ENCODE peak calls at places on chromosomes 7 and 10, in six cellular contexts. One of them, this sample, is unnamed.

GRCh38 chr10:75472685-75473084 is 41.3 kb downstream of the LRMDA start:
- DNase-seq in H9: peak
- DNase-seq in IMR-90: no peak
- DNase-seq in neuronal stem cell: no peak
- DNase-seq in trophoblast cell: no peak
- DNase-seq in mesenchymal stem cell: no peak
- DNase-seq in this sample: no peak

GRCh38 chr10:30537586-30537985 is 92.0 kb downstream of the LYZL2 start:
- DNase-seq in IMR-90: no peak
- DNase-seq in neuronal stem cell: no peak
- DNase-seq in trophoblast cell: no peak
- DNase-seq in mesenchymal stem cell: no peak
- DNase-seq in H9: no peak
- DNase-seq in this sample: no peak

GRCh38 chr7:132417037-132417906 is 159.0 kb downstream of the PLXNA4 start:
- DNase-seq in neuronal stem cell: no peak
- DNase-seq in IMR-90: no peak
- DNase-seq in trophoblast cell: peak
- DNase-seq in mesenchymal stem cell: peak
- DNase-seq in H9: no peak
- DNase-seq in this sample: no peak

GRCh38 chr7:155426543-155427410 is 31.2 kb upstream of the EN2 start:
- DNase-seq in H9: no peak
- DNase-seq in trophoblast cell: no peak
- DNase-seq in mesenchymal stem cell: no peak
- DNase-seq in IMR-90: no peak
- DNase-seq in neuronal stem cell: no peak
- DNase-seq in this sample: no peak

GRCh38 chr7:159083001-159083697 is 61.5 kb downstream of the VIPR2 start:
- DNase-seq in trophoblast cell: no peak
- DNase-seq in mesenchymal stem cell: no peak
- DNase-seq in neuronal stem cell: no peak
- DNase-seq in IMR-90: no peak
- DNase-seq in H9: peak
- DNase-seq in this sample: no peak

GRCh38 chr7:114155106-114155765 is 236.4 kb upstream of the PPP1R3A start:
- DNase-seq in H9: no peak
- DNase-seq in IMR-90: no peak
- DNase-seq in trophoblast cell: no peak
- DNase-seq in neuronal stem cell: no peak
- DNase-seq in mesenchymal stem cell: no peak
- DNase-seq in this sample: peak

GRCh38 chr7:11252705-11253272 is 279.1 kb downstream of the PHF14 start:
- DNase-seq in neuronal stem cell: no peak
- DNase-seq in IMR-90: no peak
- DNase-seq in H9: no peak
- DNase-seq in trophoblast cell: no peak
- DNase-seq in mesenchymal stem cell: peak
- DNase-seq in this sample: no peak

GRCh38 chr10:17238445-17239275 is 10.6 kb downstream of the VIM start:
- DNase-seq in mesenchymal stem cell: peak
- DNase-seq in trophoblast cell: peak
- DNase-seq in IMR-90: peak
- DNase-seq in H9: no peak
- DNase-seq in neuronal stem cell: no peak
- DNase-seq in this sample: peak

GRCh38 chr7:97693586-97693985 is 38.3 kb upstream of the TAC1 start:
- DNase-seq in IMR-90: no peak
- DNase-seq in trophoblast cell: no peak
- DNase-seq in neuronal stem cell: no peak
- DNase-seq in mesenchymal stem cell: no peak
- DNase-seq in H9: no peak
- DNase-seq in this sample: no peak

GRCh38 chr7:548401-548800 is 28.8 kb upstream of the PDGFA start:
- DNase-seq in mesenchymal stem cell: no peak
- DNase-seq in neuronal stem cell: no peak
- DNase-seq in H9: no peak
- DNase-seq in trophoblast cell: no peak
- DNase-seq in IMR-90: no peak
- DNase-seq in this sample: no peak

GRCh38 chr10:5317547-5318107 is 47.1 kb upstream of the UCN3 start:
- DNase-seq in mesenchymal stem cell: peak
- DNase-seq in trophoblast cell: peak
- DNase-seq in H9: no peak
- DNase-seq in neuronal stem cell: no peak
- DNase-seq in IMR-90: peak
- DNase-seq in this sample: peak

GRCh38 chr7:151309306-151309705 is 32.3 kb upstream of the NUB1 start:
- DNase-seq in trophoblast cell: no peak
- DNase-seq in H9: no peak
- DNase-seq in mesenchymal stem cell: peak
- DNase-seq in IMR-90: peak
- DNase-seq in neuronal stem cell: no peak
- DNase-seq in this sample: no peak

GRCh38 chr7:72275412-72276070 is 136.6 kb downstream of the CALN1 start:
- DNase-seq in H9: no peak
- DNase-seq in neuronal stem cell: no peak
- DNase-seq in mesenchymal stem cell: no peak
- DNase-seq in trophoblast cell: no peak
- DNase-seq in IMR-90: no peak
- DNase-seq in this sample: no peak

GRCh38 chr7:158734861-158735260 is 30.3 kb upstream of the NCAPG2 start:
- DNase-seq in trophoblast cell: peak
- DNase-seq in neuronal stem cell: no peak
- DNase-seq in mesenchymal stem cell: peak
- DNase-seq in IMR-90: peak
- DNase-seq in H9: no peak
- DNase-seq in this sample: no peak

GRCh38 chr10:9038146-9038714 is 983.7 kb downstream of the GATA3 start:
- DNase-seq in trophoblast cell: peak
- DNase-seq in mesenchymal stem cell: no peak
- DNase-seq in H9: no peak
- DNase-seq in IMR-90: no peak
- DNase-seq in neuronal stem cell: no peak
- DNase-seq in this sample: no peak

GRCh38 chr10:14414901-14415300 is 84.2 kb upstream of the FRMD4A start:
- DNase-seq in neuronal stem cell: no peak
- DNase-seq in H9: no peak
- DNase-seq in trophoblast cell: no peak
- DNase-seq in IMR-90: peak
- DNase-seq in mesenchymal stem cell: no peak
- DNase-seq in this sample: no peak

GRCh38 chr10:133248334-133248715 is 10.7 kb downstream of the VENTX start:
- DNase-seq in H9: no peak
- DNase-seq in trophoblast cell: no peak
- DNase-seq in neuronal stem cell: no peak
- DNase-seq in IMR-90: no peak
- DNase-seq in mesenchymal stem cell: no peak
- DNase-seq in this sample: no peak

DNA sequence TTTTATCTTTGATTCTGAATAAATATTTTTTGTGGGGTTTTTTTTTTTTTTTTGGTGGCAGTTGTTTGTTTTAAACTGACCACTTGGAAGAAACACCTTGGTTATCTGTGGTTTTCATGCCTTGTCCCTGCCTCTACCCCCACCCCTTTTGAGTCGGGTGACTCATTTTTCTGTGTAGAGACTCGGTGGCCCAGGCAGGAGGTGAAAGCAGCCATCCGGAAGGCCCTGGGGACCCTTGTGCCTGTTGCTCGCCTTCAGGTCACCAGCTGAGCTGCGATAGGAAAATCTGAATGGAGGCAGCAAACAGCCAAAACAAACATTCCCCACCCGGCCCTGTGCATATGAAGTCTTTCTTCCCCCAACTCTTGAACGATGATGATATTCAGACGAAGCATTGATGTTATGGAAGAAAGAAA is 22.7 kb downstream of the CYP17A1 start:
- DNase-seq in mesenchymal stem cell: peak
- DNase-seq in H9: no peak
- DNase-seq in IMR-90: peak
- DNase-seq in neuronal stem cell: no peak
- DNase-seq in trophoblast cell: no peak
- DNase-seq in this sample: no peak
- H3K4ac ChIP-seq in mesenchymal stem cell: no peak
- H3K4ac ChIP-seq in H9: no peak
- H3K4ac ChIP-seq in IMR-90: peak
- H3K4ac ChIP-seq in neuronal stem cell: no peak
- H3K4ac ChIP-seq in trophoblast cell: no peak
- H3K4ac ChIP-seq in this sample: no peak

GRCh38 chr7:24883632-24884013 is 96.4 kb downstream of the OSBPL3 start:
- DNase-seq in H9: no peak
- DNase-seq in neuronal stem cell: no peak
- DNase-seq in IMR-90: no peak
- DNase-seq in trophoblast cell: no peak
- DNase-seq in mesenchymal stem cell: no peak
- DNase-seq in this sample: no peak

GRCh38 chr7:24885305-24885704 is 94.7 kb downstream of the OSBPL3 start:
- DNase-seq in trophoblast cell: no peak
- DNase-seq in IMR-90: no peak
- DNase-seq in mesenchymal stem cell: no peak
- DNase-seq in H9: no peak
- DNase-seq in neuronal stem cell: no peak
- DNase-seq in this sample: no peak

GRCh38 chr7:24882989-24883631 is 96.9 kb downstream of the OSBPL3 start:
- DNase-seq in neuronal stem cell: no peak
- DNase-seq in mesenchymal stem cell: peak
- DNase-seq in IMR-90: peak
- DNase-seq in H9: no peak
- DNase-seq in trophoblast cell: no peak
- DNase-seq in this sample: no peak

GRCh38 chr7:24885716-24886115 is 94.3 kb downstream of the OSBPL3 start:
- DNase-seq in neuronal stem cell: no peak
- DNase-seq in trophoblast cell: no peak
- DNase-seq in mesenchymal stem cell: no peak
- DNase-seq in H9: no peak
- DNase-seq in IMR-90: no peak
- DNase-seq in this sample: no peak

DNA sequence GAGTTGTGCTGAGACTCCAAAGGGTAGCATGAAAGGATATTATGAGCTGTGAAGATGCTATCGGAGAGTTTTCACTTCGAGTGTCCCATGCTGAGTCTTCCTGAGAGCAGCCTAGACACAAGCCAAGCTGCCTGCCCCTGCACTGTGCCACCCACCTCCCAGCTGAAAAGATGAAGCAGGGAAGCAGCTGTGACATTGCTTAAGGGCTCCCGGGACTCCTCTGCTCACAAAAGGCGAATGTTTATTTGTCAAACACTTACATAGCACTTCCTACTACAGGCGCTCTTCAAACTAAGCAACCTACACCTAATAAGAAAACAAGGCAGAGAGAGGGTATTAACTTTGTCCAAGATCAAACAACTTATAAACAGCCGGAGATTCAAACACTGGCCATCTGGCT is 95.6 kb downstream of the OSBPL3 start:
- DNase-seq in neuronal stem cell: no peak
- DNase-seq in mesenchymal stem cell: no peak
- DNase-seq in IMR-90: no peak
- DNase-seq in trophoblast cell: no peak
- DNase-seq in H9: no peak
- DNase-seq in this sample: no peak
- H3K27ac ChIP-seq in neuronal stem cell: no peak
- H3K27ac ChIP-seq in mesenchymal stem cell: no peak
- H3K27ac ChIP-seq in IMR-90: no peak
- H3K27ac ChIP-seq in trophoblast cell: no peak
- H3K27ac ChIP-seq in H9: no peak
- H3K27ac ChIP-seq in this sample: no peak

DNA sequence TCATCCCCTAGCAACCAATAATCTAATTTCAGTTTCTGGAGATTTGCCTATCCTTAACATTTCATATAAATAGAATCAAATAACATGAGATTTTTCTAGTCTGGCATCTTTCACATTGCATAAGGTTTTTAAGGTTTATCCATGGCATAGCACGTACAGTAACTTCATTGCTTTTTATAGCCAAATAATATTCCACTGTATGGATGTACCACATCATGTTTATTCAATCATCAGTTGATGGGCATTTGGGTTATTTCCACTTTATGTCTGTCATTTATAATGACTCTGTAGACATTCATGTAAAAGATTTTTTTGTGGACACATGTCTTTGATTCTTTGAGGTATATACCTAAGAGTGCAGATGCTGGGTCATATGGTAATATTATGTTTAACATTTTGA is 1052.6 kb downstream of the DNAJB9 start:
- DNase-seq in mesenchymal stem cell: no peak
- DNase-seq in H9: no peak
- DNase-seq in IMR-90: no peak
- DNase-seq in trophoblast cell: no peak
- DNase-seq in neuronal stem cell: no peak
- DNase-seq in this sample: no peak
- H3K4ac ChIP-seq in mesenchymal stem cell: no peak
- H3K4ac ChIP-seq in H9: no peak
- H3K4ac ChIP-seq in IMR-90: no peak
- H3K4ac ChIP-seq in trophoblast cell: no peak
- H3K4ac ChIP-seq in neuronal stem cell: no peak
- H3K4ac ChIP-seq in this sample: no peak

GRCh38 chr10:71769279-71769823 is 4.0 kb downstream of the VSIR start:
- DNase-seq in trophoblast cell: peak
- DNase-seq in H9: no peak
- DNase-seq in IMR-90: peak
- DNase-seq in neuronal stem cell: no peak
- DNase-seq in mesenchymal stem cell: no peak
- DNase-seq in this sample: no peak
- H3K27ac ChIP-seq in trophoblast cell: no peak
- H3K27ac ChIP-seq in H9: no peak
- H3K27ac ChIP-seq in IMR-90: peak
- H3K27ac ChIP-seq in neuronal stem cell: no peak
- H3K27ac ChIP-seq in mesenchymal stem cell: no peak
- H3K27ac ChIP-seq in this sample: no peak

GRCh38 chr7:101941481-101942383 is 124.3 kb downstream of the CUX1 start:
- DNase-seq in trophoblast cell: no peak
- DNase-seq in mesenchymal stem cell: peak
- DNase-seq in IMR-90: peak
- DNase-seq in neuronal stem cell: no peak
- DNase-seq in H9: no peak
- DNase-seq in this sample: no peak
- H3K4ac ChIP-seq in trophoblast cell: no peak
- H3K4ac ChIP-seq in mesenchymal stem cell: no peak
- H3K4ac ChIP-seq in IMR-90: peak
- H3K4ac ChIP-seq in neuronal stem cell: no peak
- H3K4ac ChIP-seq in H9: no peak
- H3K4ac ChIP-seq in this sample: peak

DNA sequence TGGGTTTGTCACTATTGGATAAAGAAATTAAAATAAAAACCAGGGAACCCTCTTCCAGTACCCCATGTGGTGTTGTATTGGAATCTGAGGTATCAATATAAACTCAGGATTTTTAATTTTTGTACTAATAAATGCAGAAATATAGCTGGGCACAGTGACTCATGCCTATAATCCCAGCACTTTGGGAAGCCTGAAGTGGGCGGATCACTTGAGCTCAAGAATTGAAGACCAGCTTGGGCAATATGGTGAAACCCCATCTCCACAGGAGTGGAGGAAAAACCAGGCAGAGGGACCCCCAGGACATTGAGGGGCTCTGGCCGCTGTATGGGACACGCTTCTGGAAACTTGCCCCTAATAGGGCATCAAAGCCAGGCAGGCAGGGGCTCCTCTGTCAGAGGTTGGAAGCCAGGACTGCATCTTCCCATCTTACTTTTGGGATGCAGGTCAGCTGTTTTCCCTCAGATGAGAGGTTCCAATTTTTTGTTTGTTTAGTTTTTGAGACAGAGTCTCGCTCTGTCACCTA is 11.1 kb downstream of the ADIRF start:
- DNase-seq in neuronal stem cell: no peak
- DNase-seq in trophoblast cell: no peak
- DNase-seq in H9: no peak
- DNase-seq in mesenchymal stem cell: peak
- DNase-seq in IMR-90: peak
- DNase-seq in this sample: no peak
- H3K27ac ChIP-seq in neuronal stem cell: no peak
- H3K27ac ChIP-seq in trophoblast cell: no peak
- H3K27ac ChIP-seq in H9: no peak
- H3K27ac ChIP-seq in mesenchymal stem cell: no peak
- H3K27ac ChIP-seq in IMR-90: no peak
- H3K27ac ChIP-seq in this sample: no peak

This sample was measured in mesendoderm.